ENCODE peak calls at places on chromosomes 6 and 20, in five cellular contexts. One of them, this sample, is unnamed. For H3K9me3 and H3K27me3, the result is how much of the 10 kb centered on the place peaks cover.

GRCh38 chr6:121849477-121849876 is 414.0 kb downstream of the GJA1 start:
- DNase-seq in GM23248: peak
- DNase-seq in Peyer's patch: no peak
- DNase-seq in CD4-positive, CD25-positive, alpha-beta regulatory T cell: peak
- DNase-seq in aorta: no peak
- DNase-seq in this sample: peak

GRCh38 chr6:33694401-33694931 is 17.0 kb downstream of the UQCC2 start:
- DNase-seq in GM23248: peak
- DNase-seq in Peyer's patch: no peak
- DNase-seq in CD4-positive, CD25-positive, alpha-beta regulatory T cell: peak
- DNase-seq in aorta: no peak
- DNase-seq in this sample: no peak

GRCh38 chr6:37260063-37260843 is 2.3 kb upstream of the TMEM217 start:
- DNase-seq in GM23248: no peak
- DNase-seq in Peyer's patch: no peak
- DNase-seq in CD4-positive, CD25-positive, alpha-beta regulatory T cell: peak
- DNase-seq in aorta: no peak
- DNase-seq in this sample: no peak

GRCh38 chr6:11241793-11242201 is 9.3 kb upstream of the NEDD9 start:
- DNase-seq in GM23248: peak
- DNase-seq in Peyer's patch: no peak
- DNase-seq in CD4-positive, CD25-positive, alpha-beta regulatory T cell: no peak
- DNase-seq in aorta: peak
- DNase-seq in this sample: peak

GRCh38 chr6:46993846-46994245 is 48.3 kb downstream of the ADGRF1 start:
- DNase-seq in GM23248: peak
- DNase-seq in Peyer's patch: no peak
- DNase-seq in CD4-positive, CD25-positive, alpha-beta regulatory T cell: no peak
- DNase-seq in aorta: no peak
- DNase-seq in this sample: no peak

GRCh38 chr6:43917878-43918382 is 147.9 kb downstream of the VEGFA start:
- DNase-seq in GM23248: peak
- DNase-seq in Peyer's patch: no peak
- DNase-seq in CD4-positive, CD25-positive, alpha-beta regulatory T cell: no peak
- DNase-seq in aorta: no peak
- DNase-seq in this sample: no peak

GRCh38 chr6:8172510-8172909 is 70.2 kb upstream of the EEF1E1 start:
- DNase-seq in GM23248: no peak
- DNase-seq in Peyer's patch: no peak
- DNase-seq in CD4-positive, CD25-positive, alpha-beta regulatory T cell: no peak
- DNase-seq in aorta: no peak
- DNase-seq in this sample: no peak

GRCh38 chr6:80280258-80281010 is 174.0 kb downstream of the BCKDHB start:
- DNase-seq in GM23248: peak
- DNase-seq in Peyer's patch: no peak
- DNase-seq in CD4-positive, CD25-positive, alpha-beta regulatory T cell: no peak
- DNase-seq in aorta: no peak
- DNase-seq in this sample: no peak

GRCh38 chr20:21090112-21090737 is 15.9 kb downstream of the LINC00237 start:
- DNase-seq in GM23248: no peak
- DNase-seq in Peyer's patch: no peak
- DNase-seq in CD4-positive, CD25-positive, alpha-beta regulatory T cell: no peak
- DNase-seq in aorta: no peak
- DNase-seq in this sample: no peak

GRCh38 chr6:35170891-35171290 is 29.8 kb upstream of the TCP11 start:
- DNase-seq in GM23248: no peak
- DNase-seq in Peyer's patch: no peak
- DNase-seq in CD4-positive, CD25-positive, alpha-beta regulatory T cell: no peak
- DNase-seq in aorta: no peak
- DNase-seq in this sample: no peak

GRCh38 chr6:138945354-138945753 is 42.7 kb downstream of the REPS1 start:
- DNase-seq in GM23248: peak
- DNase-seq in Peyer's patch: no peak
- DNase-seq in CD4-positive, CD25-positive, alpha-beta regulatory T cell: no peak
- DNase-seq in aorta: no peak
- DNase-seq in this sample: no peak

GRCh38 chr20:44495257-44495656 is 19.6 kb downstream of the TTPAL start:
- DNase-seq in GM23248: peak
- DNase-seq in Peyer's patch: no peak
- DNase-seq in CD4-positive, CD25-positive, alpha-beta regulatory T cell: no peak
- DNase-seq in aorta: no peak
- DNase-seq in this sample: no peak

GRCh38 chr20:33791021-33791420 is 20.1 kb upstream of the CHMP4B start:
- DNase-seq in GM23248: no peak
- DNase-seq in Peyer's patch: no peak
- DNase-seq in CD4-positive, CD25-positive, alpha-beta regulatory T cell: no peak
- DNase-seq in aorta: no peak
- DNase-seq in this sample: no peak

GRCh38 chr6:44194326-44194725 is 22.4 kb upstream of the MYMX start:
- DNase-seq in GM23248: no peak
- DNase-seq in Peyer's patch: no peak
- DNase-seq in CD4-positive, CD25-positive, alpha-beta regulatory T cell: no peak
- DNase-seq in aorta: peak
- DNase-seq in this sample: no peak

GRCh38 chr20:57426831-57427230 is 35.6 kb downstream of the RBM38 start:
- DNase-seq in GM23248: no peak
- DNase-seq in Peyer's patch: no peak
- DNase-seq in CD4-positive, CD25-positive, alpha-beta regulatory T cell: no peak
- DNase-seq in aorta: no peak
- DNase-seq in this sample: no peak

GRCh38 chr6:160306284-160306683 is 41.9 kb upstream of the SLC22A3 start:
- DNase-seq in GM23248: no peak
- DNase-seq in Peyer's patch: no peak
- DNase-seq in CD4-positive, CD25-positive, alpha-beta regulatory T cell: no peak
- DNase-seq in aorta: no peak
- DNase-seq in this sample: no peak

DNA sequence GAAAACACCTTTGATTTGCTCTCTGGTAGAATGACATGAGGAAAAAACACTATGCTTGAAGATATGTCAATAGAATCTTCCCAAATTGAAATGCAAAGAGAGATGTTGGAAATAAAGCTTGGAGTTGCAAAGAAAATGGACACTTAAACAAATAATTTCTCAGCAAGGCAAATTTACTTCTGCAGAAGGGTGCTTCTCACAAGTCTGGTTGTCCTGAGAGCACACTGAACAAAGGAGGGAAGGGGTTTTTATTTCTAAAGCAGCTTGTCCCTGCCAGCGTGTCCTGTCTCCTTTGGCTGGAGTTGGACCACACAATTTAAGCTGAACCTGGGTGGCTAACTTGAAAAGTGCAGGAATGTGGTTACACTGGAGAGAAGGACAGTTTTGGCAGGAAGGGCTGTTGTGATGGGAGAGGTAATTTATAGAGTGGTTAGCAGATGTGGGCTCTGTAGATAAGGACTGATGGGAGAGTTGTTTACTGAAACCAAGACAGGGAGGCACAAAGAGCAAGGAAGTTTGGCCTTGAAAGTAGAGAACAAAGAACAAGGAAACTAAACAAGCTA is 454.6 kb upstream of the EYS start:
- DNase-seq in GM23248: peak
- DNase-seq in Peyer's patch: no peak
- DNase-seq in CD4-positive, CD25-positive, alpha-beta regulatory T cell: no peak
- DNase-seq in aorta: no peak
- DNase-seq in this sample: no peak
- H3K9me3 ChIP-seq in GM23248: under half
- H3K9me3 ChIP-seq in Peyer's patch: under half
- H3K9me3 ChIP-seq in CD4-positive, CD25-positive, alpha-beta regulatory T cell: under half
- H3K9me3 ChIP-seq in aorta: under half
- H3K9me3 ChIP-seq in this sample: under half

DNA sequence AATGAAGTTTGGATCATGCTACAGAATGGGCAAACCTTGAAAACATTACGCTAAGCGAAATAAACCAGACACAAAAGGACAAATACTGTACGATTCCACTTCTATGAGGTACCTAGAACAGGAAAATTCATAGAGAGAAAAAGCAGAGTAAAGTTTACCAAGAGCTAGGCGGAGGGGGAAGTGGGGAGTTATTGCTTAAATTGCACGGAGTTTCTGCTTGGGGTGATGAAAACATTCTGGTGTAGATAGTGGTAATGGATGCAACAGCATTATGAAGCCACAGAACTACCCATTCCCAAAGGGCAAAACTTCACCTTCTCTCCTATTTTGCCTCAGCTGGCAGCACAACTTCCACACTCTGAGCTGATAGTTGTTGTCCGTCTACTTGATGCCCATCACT is 6.4 kb upstream of the PDYN start:
- DNase-seq in GM23248: no peak
- DNase-seq in Peyer's patch: no peak
- DNase-seq in CD4-positive, CD25-positive, alpha-beta regulatory T cell: no peak
- DNase-seq in aorta: no peak
- DNase-seq in this sample: no peak
- H3K27me3 ChIP-seq in GM23248: half or more
- H3K27me3 ChIP-seq in Peyer's patch: under half
- H3K27me3 ChIP-seq in CD4-positive, CD25-positive, alpha-beta regulatory T cell: under half
- H3K27me3 ChIP-seq in aorta: under half
- H3K27me3 ChIP-seq in this sample: half or more

GRCh38 chr6:54085047-54085446 is 26.2 kb upstream of the MLIP start:
- DNase-seq in GM23248: no peak
- DNase-seq in Peyer's patch: no peak
- DNase-seq in CD4-positive, CD25-positive, alpha-beta regulatory T cell: no peak
- DNase-seq in aorta: no peak
- DNase-seq in this sample: no peak
- H3K27ac ChIP-seq in GM23248: peak
- H3K27ac ChIP-seq in Peyer's patch: peak
- H3K27ac ChIP-seq in CD4-positive, CD25-positive, alpha-beta regulatory T cell: no peak
- H3K27ac ChIP-seq in aorta: no peak
- H3K27ac ChIP-seq in this sample: no peak

GRCh38 chr6:170039156-170040114 is 251.4 kb downstream of the DLL1 start:
- DNase-seq in GM23248: no peak
- DNase-seq in Peyer's patch: peak
- DNase-seq in CD4-positive, CD25-positive, alpha-beta regulatory T cell: no peak
- DNase-seq in aorta: peak
- DNase-seq in this sample: no peak

GRCh38 chr6:170037541-170038250 is 253.2 kb downstream of the DLL1 start:
- DNase-seq in GM23248: peak
- DNase-seq in Peyer's patch: peak
- DNase-seq in CD4-positive, CD25-positive, alpha-beta regulatory T cell: no peak
- DNase-seq in aorta: peak
- DNase-seq in this sample: peak

GRCh38 chr6:170038251-170038650 is 252.6 kb downstream of the DLL1 start:
- DNase-seq in GM23248: no peak
- DNase-seq in Peyer's patch: peak
- DNase-seq in CD4-positive, CD25-positive, alpha-beta regulatory T cell: no peak
- DNase-seq in aorta: peak
- DNase-seq in this sample: no peak

GRCh38 chr6:170040115-170040500 is 250.8 kb downstream of the DLL1 start:
- DNase-seq in GM23248: no peak
- DNase-seq in Peyer's patch: no peak
- DNase-seq in CD4-positive, CD25-positive, alpha-beta regulatory T cell: no peak
- DNase-seq in aorta: peak
- DNase-seq in this sample: no peak

GRCh38 chr6:170038717-170039116 is 252.2 kb downstream of the DLL1 start:
- DNase-seq in GM23248: no peak
- DNase-seq in Peyer's patch: no peak
- DNase-seq in CD4-positive, CD25-positive, alpha-beta regulatory T cell: no peak
- DNase-seq in aorta: peak
- DNase-seq in this sample: no peak
- H3K9me3 ChIP-seq in GM23248: under half
- H3K9me3 ChIP-seq in Peyer's patch: under half
- H3K9me3 ChIP-seq in CD4-positive, CD25-positive, alpha-beta regulatory T cell: under half
- H3K9me3 ChIP-seq in aorta: under half
- H3K9me3 ChIP-seq in this sample: under half

GRCh38 chr6:136334465-136334846 is 44.8 kb upstream of the BCLAF1 start:
- DNase-seq in GM23248: no peak
- DNase-seq in Peyer's patch: no peak
- DNase-seq in CD4-positive, CD25-positive, alpha-beta regulatory T cell: no peak
- DNase-seq in aorta: no peak
- DNase-seq in this sample: no peak

GRCh38 chr6:136333824-136334464 is 44.3 kb upstream of the BCLAF1 start:
- DNase-seq in GM23248: no peak
- DNase-seq in Peyer's patch: no peak
- DNase-seq in CD4-positive, CD25-positive, alpha-beta regulatory T cell: no peak
- DNase-seq in aorta: no peak
- DNase-seq in this sample: no peak

GRCh38 chr6:136337606-136338005 is 48.0 kb upstream of the BCLAF1 start:
- DNase-seq in GM23248: no peak
- DNase-seq in Peyer's patch: no peak
- DNase-seq in CD4-positive, CD25-positive, alpha-beta regulatory T cell: no peak
- DNase-seq in aorta: no peak
- DNase-seq in this sample: no peak

GRCh38 chr6:136335736-136336362 is 46.2 kb upstream of the BCLAF1 start:
- DNase-seq in GM23248: no peak
- DNase-seq in Peyer's patch: no peak
- DNase-seq in CD4-positive, CD25-positive, alpha-beta regulatory T cell: no peak
- DNase-seq in aorta: no peak
- DNase-seq in this sample: no peak

GRCh38 chr6:136334853-136335252 is 45.2 kb upstream of the BCLAF1 start:
- DNase-seq in GM23248: no peak
- DNase-seq in Peyer's patch: no peak
- DNase-seq in CD4-positive, CD25-positive, alpha-beta regulatory T cell: no peak
- DNase-seq in aorta: no peak
- DNase-seq in this sample: no peak
- H3K27me3 ChIP-seq in GM23248: under half
- H3K27me3 ChIP-seq in Peyer's patch: under half
- H3K27me3 ChIP-seq in CD4-positive, CD25-positive, alpha-beta regulatory T cell: under half
- H3K27me3 ChIP-seq in aorta: under half
- H3K27me3 ChIP-seq in this sample: under half

GRCh38 chr6:71412559-71412958 is 123.9 kb downstream of the OGFRL1 start:
- DNase-seq in GM23248: no peak
- DNase-seq in Peyer's patch: no peak
- DNase-seq in CD4-positive, CD25-positive, alpha-beta regulatory T cell: no peak
- DNase-seq in aorta: no peak
- DNase-seq in this sample: no peak
- H3K27ac ChIP-seq in GM23248: no peak
- H3K27ac ChIP-seq in Peyer's patch: peak
- H3K27ac ChIP-seq in CD4-positive, CD25-positive, alpha-beta regulatory T cell: no peak
- H3K27ac ChIP-seq in aorta: peak
- H3K27ac ChIP-seq in this sample: peak

DNA sequence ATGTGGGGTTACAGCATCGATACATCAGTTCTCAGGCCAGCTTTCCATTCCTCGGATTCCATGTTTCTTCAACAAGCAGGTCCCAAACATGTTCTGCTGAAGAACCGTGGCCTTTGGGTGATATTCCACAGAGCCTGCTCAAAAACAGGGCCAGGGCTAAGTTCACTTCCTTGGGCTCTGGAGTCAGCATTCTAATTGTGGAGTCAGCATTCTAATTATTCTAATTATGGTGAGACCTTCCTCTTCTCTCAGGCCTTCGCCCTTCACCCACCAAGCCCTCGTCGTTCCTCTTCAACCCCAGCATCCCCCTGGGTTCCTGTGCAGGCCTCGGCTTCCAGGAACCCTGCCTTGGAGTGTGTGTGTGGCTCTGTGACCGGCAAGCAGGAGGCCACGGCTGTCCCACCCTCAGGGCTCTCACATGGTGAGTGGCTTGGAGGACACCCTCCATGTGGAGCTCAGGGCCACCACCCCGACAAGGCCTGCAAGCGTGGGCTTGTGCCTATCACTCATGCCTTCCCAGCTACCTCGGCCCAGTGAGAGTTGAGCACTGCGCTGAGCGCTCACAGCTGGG is 76.8 kb downstream of the DACT2 start:
- DNase-seq in GM23248: no peak
- DNase-seq in Peyer's patch: no peak
- DNase-seq in CD4-positive, CD25-positive, alpha-beta regulatory T cell: no peak
- DNase-seq in aorta: no peak
- DNase-seq in this sample: no peak
- H3K9me3 ChIP-seq in GM23248: under half
- H3K9me3 ChIP-seq in Peyer's patch: under half
- H3K9me3 ChIP-seq in CD4-positive, CD25-positive, alpha-beta regulatory T cell: under half
- H3K9me3 ChIP-seq in aorta: under half
- H3K9me3 ChIP-seq in this sample: under half

This sample was measured in tibial artery.